ENCODE peak calls at places on chromosomes 6 and 20, in five cellular contexts. V, B, U, J and K are unnamed samples.

GRCh38 chr6:168577496-168577895 is 136.5 kb downstream of the SMOC2 start:
- DNase-seq in V (no peak), B (no peak), U (no peak), J (peak), K (no peak)

GRCh38 chr20:8790442-8791074 is 278.3 kb upstream of the PLCB4 start:
- DNase-seq in V (no peak), B (peak), U (peak), J (no peak), K (no peak)

GRCh38 chr20:33653218-33653899 is 8.8 kb upstream of the C20orf144 start:
- DNase-seq in V (peak), B (peak), U (peak), J (peak), K (peak)

GRCh38 chr20:56343861-56344381 is 14.9 kb upstream of the FAM210B start:
- DNase-seq in V (peak), B (no peak), U (peak), J (no peak), K (no peak)

GRCh38 chr20:49187330-49188100 is 619 bp downstream of the STAU1 start:
- DNase-seq in V (no peak), B (no peak), U (peak), J (peak), K (peak)

GRCh38 chr20:5928831-5929715 is 21.3 kb downstream of the TRMT6 start:
- DNase-seq in V (no peak), B (no peak), U (no peak), J (no peak), K (no peak)

GRCh38 chr6:116564921-116565872 is 6.1 kb upstream of the RWDD1 start:
- DNase-seq in V (no peak), B (no peak), U (no peak), J (no peak), K (no peak)

GRCh38 chr6:9563996-9564395 is 850.9 kb downstream of the TFAP2A start:
- DNase-seq in V (no peak), B (no peak), U (no peak), J (no peak), K (no peak)

GRCh38 chr20:63461364-63461763 is 11.1 kb downstream of the KCNQ2 start:
- DNase-seq in V (peak), B (no peak), U (no peak), J (no peak), K (no peak)

GRCh38 chr20:6530254-6530653 is 237.2 kb upstream of the BMP2 start:
- DNase-seq in V (no peak), B (peak), U (no peak), J (no peak), K (no peak)

GRCh38 chr6:81696505-81696904 is 56.0 kb downstream of the TENT5A start:
- DNase-seq in V (no peak), B (peak), U (no peak), J (no peak), K (no peak)

GRCh38 chr6:111092006-111092405 is 4.7 kb downstream of the SLC16A10 start:
- DNase-seq in V (no peak), B (no peak), U (no peak), J (no peak), K (no peak)

GRCh38 chr6:84652356-84653026 is 111.9 kb downstream of the TBX18 start:
- DNase-seq in V (no peak), B (no peak), U (no peak), J (no peak), K (no peak)

GRCh38 chr6:129251669-129252376 is 368.9 kb downstream of the LAMA2 start:
- DNase-seq in V (peak), B (peak), U (peak), J (no peak), K (no peak)

GRCh38 chr6:69988458-69989126 is 122.2 kb downstream of the COL19A1 start:
- DNase-seq in V (no peak), B (no peak), U (no peak), J (no peak), K (no peak)